ENCODE peak calls at places on chromosomes 12 and 14, in eight cellular contexts. One of them, this sample, is unnamed.

GRCh38 chr14:103088921-103089320 is 4.9 kb downstream of the LBHD2 start:
- DNase-seq in fibroblast of mammary gland: no peak
- DNase-seq in prostate gland: no peak
- DNase-seq in SK-N-SH: no peak
- DNase-seq in foreskin fibroblast: no peak
- DNase-seq in kidney epithelial cell: no peak
- DNase-seq in endothelial cell of umbilical vein: no peak
- DNase-seq in endodermal cell: no peak
- DNase-seq in this sample: no peak

GRCh38 chr14:33017016-33017415 is 78.3 kb downstream of the NPAS3 start:
- DNase-seq in SK-N-SH: no peak
- DNase-seq in endothelial cell of umbilical vein: no peak
- DNase-seq in foreskin fibroblast: no peak
- DNase-seq in prostate gland: no peak
- DNase-seq in endodermal cell: no peak
- DNase-seq in fibroblast of mammary gland: no peak
- DNase-seq in kidney epithelial cell: no peak
- DNase-seq in this sample: no peak

GRCh38 chr14:30656190-30656632 is 34.1 kb downstream of the SCFD1 start:
- DNase-seq in foreskin fibroblast: peak; percentile 13
- DNase-seq in SK-N-SH: peak; percentile 18
- DNase-seq in prostate gland: peak; percentile 7
- DNase-seq in fibroblast of mammary gland: peak; percentile 63
- DNase-seq in endodermal cell: peak; percentile 71
- DNase-seq in endothelial cell of umbilical vein: peak; percentile 35
- DNase-seq in kidney epithelial cell: no peak
- DNase-seq in this sample: peak; percentile 21

GRCh38 chr14:87264386-87264785 is 728.6 kb downstream of the GALC start:
- DNase-seq in SK-N-SH: no peak
- DNase-seq in endothelial cell of umbilical vein: no peak
- DNase-seq in prostate gland: no peak
- DNase-seq in endodermal cell: no peak
- DNase-seq in foreskin fibroblast: no peak
- DNase-seq in kidney epithelial cell: no peak
- DNase-seq in fibroblast of mammary gland: no peak
- DNase-seq in this sample: no peak

GRCh38 chr12:100706029-100706428 is 88.5 kb upstream of the ANO4 start:
- DNase-seq in fibroblast of mammary gland: peak; percentile 90
- DNase-seq in kidney epithelial cell: peak; percentile 70
- DNase-seq in foreskin fibroblast: peak; percentile 78
- DNase-seq in endodermal cell: no peak
- DNase-seq in endothelial cell of umbilical vein: no peak
- DNase-seq in prostate gland: no peak
- DNase-seq in SK-N-SH: no peak
- DNase-seq in this sample: no peak

GRCh38 chr12:69341328-69341727 is 6.9 kb upstream of the LYZ start:
- DNase-seq in endothelial cell of umbilical vein: no peak
- DNase-seq in SK-N-SH: no peak
- DNase-seq in foreskin fibroblast: no peak
- DNase-seq in kidney epithelial cell: no peak
- DNase-seq in endodermal cell: no peak
- DNase-seq in fibroblast of mammary gland: no peak
- DNase-seq in prostate gland: no peak
- DNase-seq in this sample: no peak

GRCh38 chr14:26448181-26448855 is 149.5 kb downstream of the NOVA1 start:
- DNase-seq in endothelial cell of umbilical vein: no peak
- DNase-seq in foreskin fibroblast: no peak
- DNase-seq in endodermal cell: peak; percentile 51
- DNase-seq in SK-N-SH: no peak
- DNase-seq in kidney epithelial cell: no peak
- DNase-seq in prostate gland: no peak
- DNase-seq in fibroblast of mammary gland: no peak
- DNase-seq in this sample: peak; percentile 53

GRCh38 chr14:96380735-96381134 is 11.2 kb upstream of the AK7 start:
- DNase-seq in endodermal cell: no peak
- DNase-seq in kidney epithelial cell: no peak
- DNase-seq in fibroblast of mammary gland: no peak
- DNase-seq in foreskin fibroblast: no peak
- DNase-seq in prostate gland: no peak
- DNase-seq in SK-N-SH: no peak
- DNase-seq in endothelial cell of umbilical vein: no peak
- DNase-seq in this sample: no peak

GRCh38 chr12:100504820-100505219 is 31.2 kb downstream of the NR1H4 start:
- DNase-seq in endothelial cell of umbilical vein: no peak
- DNase-seq in prostate gland: no peak
- DNase-seq in foreskin fibroblast: no peak
- DNase-seq in SK-N-SH: no peak
- DNase-seq in fibroblast of mammary gland: no peak
- DNase-seq in kidney epithelial cell: no peak
- DNase-seq in endodermal cell: no peak
- DNase-seq in this sample: no peak

GRCh38 chr12:53500119-53500775 is 836 bp upstream of the TARBP2 start:
- DNase-seq in fibroblast of mammary gland: peak; percentile 86
- DNase-seq in SK-N-SH: peak; percentile 91
- DNase-seq in prostate gland: no peak
- DNase-seq in kidney epithelial cell: no peak
- DNase-seq in endothelial cell of umbilical vein: no peak
- DNase-seq in endodermal cell: no peak
- DNase-seq in foreskin fibroblast: peak; percentile 79
- DNase-seq in this sample: no peak

GRCh38 chr12:64688715-64689114 is 70.5 kb downstream of the GNS start:
- DNase-seq in kidney epithelial cell: no peak
- DNase-seq in SK-N-SH: no peak
- DNase-seq in endodermal cell: no peak
- DNase-seq in foreskin fibroblast: no peak
- DNase-seq in fibroblast of mammary gland: no peak
- DNase-seq in prostate gland: no peak
- DNase-seq in endothelial cell of umbilical vein: no peak
- DNase-seq in this sample: no peak

GRCh38 chr14:85574849-85575616 is 45.1 kb downstream of the FLRT2 start:
- DNase-seq in SK-N-SH: no peak
- DNase-seq in prostate gland: no peak
- DNase-seq in endodermal cell: peak; percentile 50
- DNase-seq in foreskin fibroblast: no peak
- DNase-seq in fibroblast of mammary gland: no peak
- DNase-seq in endothelial cell of umbilical vein: no peak
- DNase-seq in kidney epithelial cell: no peak
- DNase-seq in this sample: no peak

GRCh38 chr14:56324831-56325230 is 206.6 kb downstream of the PELI2 start:
- DNase-seq in prostate gland: no peak
- DNase-seq in endodermal cell: no peak
- DNase-seq in kidney epithelial cell: no peak
- DNase-seq in fibroblast of mammary gland: peak; percentile 65
- DNase-seq in endothelial cell of umbilical vein: no peak
- DNase-seq in foreskin fibroblast: no peak
- DNase-seq in SK-N-SH: no peak
- DNase-seq in this sample: no peak

GRCh38 chr12:52032431-52032796 is 18.8 kb upstream of the NR4A1 start:
- DNase-seq in endothelial cell of umbilical vein: peak; percentile 56
- DNase-seq in kidney epithelial cell: no peak
- DNase-seq in prostate gland: peak; percentile 93
- DNase-seq in endodermal cell: no peak
- DNase-seq in SK-N-SH: no peak
- DNase-seq in fibroblast of mammary gland: peak; percentile 86
- DNase-seq in foreskin fibroblast: peak; percentile 61
- DNase-seq in this sample: peak; percentile 74

GRCh38 chr12:51428256-51428655 is 3.6 kb downstream of the SLC4A8 start:
- DNase-seq in SK-N-SH: no peak
- DNase-seq in endodermal cell: no peak
- DNase-seq in foreskin fibroblast: no peak
- DNase-seq in kidney epithelial cell: no peak
- DNase-seq in prostate gland: no peak
- DNase-seq in fibroblast of mammary gland: no peak
- DNase-seq in endothelial cell of umbilical vein: no peak
- DNase-seq in this sample: no peak

GRCh38 chr14:101876539-101876938 is 87.8 kb upstream of the DYNC1H1 start:
- DNase-seq in prostate gland: peak; percentile 33
- DNase-seq in endothelial cell of umbilical vein: peak; percentile 99
- DNase-seq in endodermal cell: no peak
- DNase-seq in SK-N-SH: peak; percentile 87
- DNase-seq in kidney epithelial cell: no peak
- DNase-seq in fibroblast of mammary gland: peak; percentile 93
- DNase-seq in foreskin fibroblast: peak; percentile 57
- DNase-seq in this sample: no peak

GRCh38 chr12:54658306-54659264 is 10.4 kb upstream of the DCD start:
- DNase-seq in fibroblast of mammary gland: peak; percentile 33
- DNase-seq in prostate gland: no peak
- DNase-seq in SK-N-SH: peak; percentile 38
- DNase-seq in foreskin fibroblast: no peak
- DNase-seq in endothelial cell of umbilical vein: peak; percentile 26
- DNase-seq in kidney epithelial cell: no peak
- DNase-seq in endodermal cell: peak; percentile 98
- DNase-seq in this sample: no peak

GRCh38 chr12:42104784-42105183 is 39.9 kb downstream of the GXYLT1 start:
- DNase-seq in endodermal cell: no peak
- DNase-seq in fibroblast of mammary gland: no peak
- DNase-seq in kidney epithelial cell: no peak
- DNase-seq in SK-N-SH: no peak
- DNase-seq in prostate gland: no peak
- DNase-seq in endothelial cell of umbilical vein: no peak
- DNase-seq in foreskin fibroblast: no peak
- DNase-seq in this sample: no peak

GRCh38 chr14:94342334-94342934 is 19.3 kb upstream of the SERPINA6 start:
- DNase-seq in SK-N-SH: peak; percentile 19
- DNase-seq in endodermal cell: no peak
- DNase-seq in prostate gland: peak; percentile 93
- DNase-seq in endothelial cell of umbilical vein: peak; percentile 1
- DNase-seq in foreskin fibroblast: peak; percentile 97
- DNase-seq in kidney epithelial cell: peak; percentile 98
- DNase-seq in fibroblast of mammary gland: peak; percentile 100
- DNase-seq in this sample: peak; percentile 99

GRCh38 chr12:24730461-24730896 is 218.4 kb downstream of the BCAT1 start:
- DNase-seq in prostate gland: no peak
- DNase-seq in foreskin fibroblast: no peak
- DNase-seq in endothelial cell of umbilical vein: no peak
- DNase-seq in endodermal cell: no peak
- DNase-seq in fibroblast of mammary gland: no peak
- DNase-seq in kidney epithelial cell: no peak
- DNase-seq in SK-N-SH: no peak
- DNase-seq in this sample: no peak

GRCh38 chr12:70240677-70241076 is 2.6 kb upstream of the CNOT2 start:
- DNase-seq in endothelial cell of umbilical vein: no peak
- DNase-seq in kidney epithelial cell: no peak
- DNase-seq in prostate gland: no peak
- DNase-seq in foreskin fibroblast: no peak
- DNase-seq in fibroblast of mammary gland: no peak
- DNase-seq in endodermal cell: no peak
- DNase-seq in SK-N-SH: no peak
- DNase-seq in this sample: no peak

GRCh38 chr12:87642245-87642644 is 387.0 kb downstream of the C12orf50 start:
- DNase-seq in kidney epithelial cell: no peak
- DNase-seq in endodermal cell: no peak
- DNase-seq in foreskin fibroblast: no peak
- DNase-seq in fibroblast of mammary gland: no peak
- DNase-seq in prostate gland: no peak
- DNase-seq in SK-N-SH: no peak
- DNase-seq in endothelial cell of umbilical vein: no peak
- DNase-seq in this sample: no peak

DNA sequence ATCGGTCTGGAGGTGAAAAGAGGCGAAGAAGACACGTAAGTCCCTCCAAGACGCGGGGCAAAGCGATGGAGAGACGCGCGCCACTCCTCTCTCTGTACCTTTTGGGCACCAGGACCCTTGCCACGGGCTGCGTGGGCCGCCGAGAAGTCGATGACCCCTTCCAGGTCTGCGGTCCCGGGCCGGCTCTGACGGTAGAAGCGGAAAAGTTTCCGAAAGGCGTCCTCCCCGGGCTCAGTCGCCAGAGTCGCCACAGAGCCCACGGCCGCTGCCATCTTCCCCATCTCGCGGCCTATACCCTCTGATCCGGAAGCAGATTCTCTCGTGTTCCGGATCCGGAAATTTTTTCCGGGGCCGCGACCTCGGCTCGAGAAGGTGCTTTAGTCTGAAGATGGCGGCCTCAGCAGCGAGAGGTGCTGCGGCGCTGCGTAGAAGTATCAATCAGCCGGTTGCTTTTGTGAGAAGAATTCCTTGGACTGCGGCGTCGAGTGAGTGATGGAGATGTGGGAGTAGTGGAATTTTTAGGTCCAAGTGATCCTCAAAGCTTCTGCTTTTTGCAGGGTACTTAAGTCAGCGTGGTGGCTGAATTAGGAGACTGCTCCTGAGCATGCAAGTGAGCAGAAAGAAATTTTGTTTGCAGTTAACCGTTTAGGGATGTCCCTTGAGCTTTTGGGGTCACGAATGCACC is at the start of the genes ALKBH1 and SLIRP:
- DNase-seq in foreskin fibroblast: peak; percentile 74
- DNase-seq in fibroblast of mammary gland: peak; percentile 75
- DNase-seq in SK-N-SH: peak; percentile 89
- DNase-seq in endodermal cell: peak; percentile 92
- DNase-seq in prostate gland: peak; percentile 79
- DNase-seq in kidney epithelial cell: peak; percentile 32
- DNase-seq in endothelial cell of umbilical vein: peak; percentile 85
- DNase-seq in this sample: peak; percentile 54
- H3K4me3 ChIP-seq in foreskin fibroblast: peak within 1 kb of the TSS; percentile 84
- H3K4me3 ChIP-seq in fibroblast of mammary gland: peak within 1 kb of the TSS; percentile 84
- H3K4me3 ChIP-seq in SK-N-SH: peak within 1 kb of the TSS; percentile 86
- H3K4me3 ChIP-seq in endodermal cell: peak within 1 kb of the TSS; percentile 99
- H3K4me3 ChIP-seq in prostate gland: peak within 1 kb of the TSS; percentile 96
- H3K4me3 ChIP-seq in kidney epithelial cell: peak within 1 kb of the TSS; percentile 87
- H3K4me3 ChIP-seq in endothelial cell of umbilical vein: peak within 1 kb of the TSS; percentile 44
- H3K4me3 ChIP-seq in this sample: peak within 1 kb of the TSS; percentile 98

GRCh38 chr12:13666806-13667205 is 314.6 kb downstream of the GRIN2B start:
- DNase-seq in kidney epithelial cell: no peak
- DNase-seq in prostate gland: no peak
- DNase-seq in foreskin fibroblast: no peak
- DNase-seq in endodermal cell: no peak
- DNase-seq in SK-N-SH: no peak
- DNase-seq in fibroblast of mammary gland: no peak
- DNase-seq in endothelial cell of umbilical vein: no peak
- DNase-seq in this sample: no peak
- TF ChIP-seq CTCF in kidney epithelial cell: no peak
- TF ChIP-seq CTCF in prostate gland: no peak
- TF ChIP-seq CTCF in foreskin fibroblast: no peak
- TF ChIP-seq CTCF in endodermal cell: peak; percentile 88
- TF ChIP-seq CTCF in SK-N-SH: no peak
- TF ChIP-seq CTCF in fibroblast of mammary gland: no peak
- TF ChIP-seq CTCF in endothelial cell of umbilical vein: no peak
- TF ChIP-seq CTCF in this sample: no peak

DNA sequence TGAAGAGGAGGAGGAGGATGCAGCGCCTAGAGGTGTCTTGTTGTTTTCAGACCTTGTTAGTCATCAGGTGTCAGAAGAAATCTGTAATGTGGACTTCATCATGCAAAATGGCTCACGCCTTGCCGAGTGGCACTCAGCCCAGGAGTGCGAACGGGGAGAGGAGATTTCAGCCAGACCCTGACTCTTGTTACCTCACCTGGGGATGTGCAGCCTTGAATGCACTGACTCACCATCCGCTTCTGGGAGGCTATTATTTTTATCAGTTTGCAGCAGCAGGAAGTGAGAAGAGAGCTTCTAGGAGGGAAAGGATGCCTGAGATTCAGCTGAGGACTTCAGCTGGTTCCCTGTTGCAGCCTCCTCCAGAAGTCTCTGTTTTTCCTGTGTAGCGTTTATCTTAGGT is 48.1 kb upstream of the PLXNC1 start:
- DNase-seq in kidney epithelial cell: no peak
- DNase-seq in endodermal cell: peak; percentile 85
- DNase-seq in endothelial cell of umbilical vein: peak; percentile 48
- DNase-seq in SK-N-SH: no peak
- DNase-seq in foreskin fibroblast: no peak
- DNase-seq in prostate gland: no peak
- DNase-seq in fibroblast of mammary gland: peak; percentile 67
- DNase-seq in this sample: no peak
- H3K4me3 ChIP-seq in kidney epithelial cell: no peak overlapping the region
- H3K4me3 ChIP-seq in endodermal cell: no peak overlapping the region
- H3K4me3 ChIP-seq in endothelial cell of umbilical vein: no peak overlapping the region
- H3K4me3 ChIP-seq in SK-N-SH: peak overlapping the region; percentile 39
- H3K4me3 ChIP-seq in foreskin fibroblast: no peak overlapping the region
- H3K4me3 ChIP-seq in prostate gland: no peak overlapping the region
- H3K4me3 ChIP-seq in fibroblast of mammary gland: no peak overlapping the region
- H3K4me3 ChIP-seq in this sample: no peak overlapping the region

GRCh38 chr12:20237091-20237490 is 131.2 kb upstream of the PDE3A start:
- DNase-seq in SK-N-SH: no peak
- DNase-seq in fibroblast of mammary gland: no peak
- DNase-seq in endothelial cell of umbilical vein: no peak
- DNase-seq in prostate gland: no peak
- DNase-seq in endodermal cell: no peak
- DNase-seq in foreskin fibroblast: no peak
- DNase-seq in kidney epithelial cell: no peak
- DNase-seq in this sample: no peak
- TF ChIP-seq CTCF in SK-N-SH: no peak
- TF ChIP-seq CTCF in fibroblast of mammary gland: no peak
- TF ChIP-seq CTCF in endothelial cell of umbilical vein: no peak
- TF ChIP-seq CTCF in prostate gland: no peak
- TF ChIP-seq CTCF in endodermal cell: no peak
- TF ChIP-seq CTCF in foreskin fibroblast: no peak
- TF ChIP-seq CTCF in kidney epithelial cell: no peak
- TF ChIP-seq CTCF in this sample: no peak